ENCODE peak calls at places on chromosomes 16 and 17, in eight cellular contexts. A, W, O, U, J, R, N and X are unnamed samples.
A peak's percentile ranks its signal among the peaks of the same experiment; 100 is the strongest.

GRCh38 chr17:74502866-74503265 is 28.4 kb downstream of the CD300LB start:
- DNase-seq in A (no peak), W (no peak), O (no peak), U (no peak), J (no peak), R (no peak), N (no peak), X (no peak)

GRCh38 chr17:1154704-1155103 is 25.1 kb downstream of the ABR start:
- DNase-seq in A (no peak), W (no peak), O (no peak), U (no peak), J (no peak), R (no peak), N (no peak), X (no peak)

GRCh38 chr16:75433732-75434413 is 570 bp upstream of the CFDP1 start:
- DNase-seq in A (peak; percentile 3), W (peak; percentile 94), O (peak; percentile 62), U (peak; percentile 92), J (peak; percentile 97), R (peak; percentile 58), N (peak; percentile 79), X (peak; percentile 95)

GRCh38 chr17:75390982-75391381 is 14.5 kb downstream of the GRB2 start:
- DNase-seq in A (no peak), W (peak; percentile 59), O (no peak), U (no peak), J (peak; percentile 18), R (no peak), N (peak; percentile 40), X (no peak)

GRCh38 chr17:9767432-9767991 is 23.9 kb downstream of the DHRS7C start:
- DNase-seq in A (no peak), W (no peak), O (no peak), U (no peak), J (no peak), R (no peak), N (no peak), X (no peak)

GRCh38 chr16:85529489-85530369 is 83.4 kb upstream of the GSE1 start:
- DNase-seq in A (no peak), W (no peak), O (no peak), U (no peak), J (no peak), R (no peak), N (no peak), X (no peak)

GRCh38 chr17:30586818-30587595 is 109.8 kb downstream of the GOSR1 start:
- DNase-seq in A (no peak), W (peak; percentile 67), O (no peak), U (peak; percentile 88), J (peak; percentile 56), R (no peak), N (peak; percentile 50), X (peak; percentile 87)

GRCh38 chr17:43949777-43950176 is 4.0 kb downstream of the PYY start:
- DNase-seq in A (no peak), W (peak; percentile 29), O (no peak), U (no peak), J (no peak), R (no peak), N (no peak), X (no peak)

GRCh38 chr17:27808629-27809028 is 8.3 kb upstream of the NOS2 start:
- DNase-seq in A (no peak), W (no peak), O (no peak), U (no peak), J (no peak), R (no peak), N (no peak), X (no peak)

GRCh38 chr17:81241648-81242420 is 2.7 kb downstream of the NDUFAF8 start:
- DNase-seq in A (peak; percentile 49), W (peak; percentile 23), O (no peak), U (peak; percentile 37), J (peak; percentile 46), R (peak; percentile 78), N (peak; percentile 83), X (peak; percentile 27)

GRCh38 chr17:38870259-38871165 is 654 bp downstream of the LASP1 start:
- DNase-seq in A (peak; percentile 58), W (peak; percentile 58), O (peak; percentile 45), U (peak; percentile 61), J (no peak), R (no peak), N (peak; percentile 84), X (no peak)

GRCh38 chr16:12059216-12059769 is 82.8 kb downstream of the SNX29 start:
- DNase-seq in A (no peak), W (peak; percentile 24), O (no peak), U (peak; percentile 77), J (no peak), R (no peak), N (no peak), X (no peak)